ENCODE peak calls at places on chromosomes 12 and 14, in six cellular contexts. S is PC-9, V is PC-3, R is cardiac muscle cell, C is HL-60, B is GM12878. O is an unnamed sample.

GRCh38 chr14:59507063-59507751 is 22.9 kb downstream of the JKAMP start:
- DNase-seq in C (peak; percentile 17), R (peak; percentile 66), B (no peak), S (peak; percentile 35), V (peak; percentile 95), O (peak; percentile 87)

GRCh38 chr14:49203676-49204075 is 382.5 kb downstream of the RPS29 start:
- DNase-seq in V (no peak), C (no peak), B (no peak), S (no peak), R (no peak), O (no peak)

GRCh38 chr12:71431991-71432390 is 7.6 kb upstream of the LGR5 start:
- DNase-seq in C (no peak), B (no peak), R (no peak), V (peak; percentile 54), S (no peak), O (no peak)

GRCh38 chr12:10018390-10018789 is 8.0 kb downstream of the CLEC12B start:
- DNase-seq in B (no peak), V (peak; percentile 42), C (no peak), S (no peak), R (no peak), O (no peak)

GRCh38 chr12:94173660-94174265 is 25.4 kb downstream of the PLXNC1 start:
- DNase-seq in V (no peak), R (no peak), C (no peak), S (no peak), B (no peak), O (no peak)

GRCh38 chr12:25725874-25726273 is 172.8 kb upstream of the LMNTD1 start:
- DNase-seq in B (no peak), C (no peak), S (no peak), V (no peak), R (peak; percentile 86), O (no peak)

GRCh38 chr12:23049180-23049579 is 424.2 kb downstream of the ETNK1 start:
- DNase-seq in V (no peak), C (no peak), B (no peak), R (peak; percentile 0), S (no peak), O (no peak)

GRCh38 chr14:61537567-61538463 is 157.5 kb upstream of the HIF1A start:
- DNase-seq in V (peak; percentile 100), S (peak; percentile 100), C (no peak), B (no peak), R (peak; percentile 90), O (peak; percentile 35)

GRCh38 chr12:13472690-13473089 is 276.2 kb downstream of the EMP1 start:
- DNase-seq in S (no peak), V (peak; percentile 41), B (peak; percentile 65), C (no peak), R (no peak), O (no peak)

GRCh38 chr14:65330416-65330815 is 82.1 kb upstream of the FUT8 start:
- DNase-seq in C (no peak), B (no peak), S (no peak), V (no peak), R (no peak), O (no peak)

GRCh38 chr12:101855364-101855884 is 22.0 kb upstream of the DRAM1 start:
- DNase-seq in C (no peak), S (no peak), B (no peak), V (no peak), R (no peak), O (no peak)

GRCh38 chr14:23399136-23399535 is 8.9 kb downstream of the MYH6 start:
- DNase-seq in C (no peak), V (no peak), R (no peak), B (no peak), S (no peak), O (no peak)

DNA sequence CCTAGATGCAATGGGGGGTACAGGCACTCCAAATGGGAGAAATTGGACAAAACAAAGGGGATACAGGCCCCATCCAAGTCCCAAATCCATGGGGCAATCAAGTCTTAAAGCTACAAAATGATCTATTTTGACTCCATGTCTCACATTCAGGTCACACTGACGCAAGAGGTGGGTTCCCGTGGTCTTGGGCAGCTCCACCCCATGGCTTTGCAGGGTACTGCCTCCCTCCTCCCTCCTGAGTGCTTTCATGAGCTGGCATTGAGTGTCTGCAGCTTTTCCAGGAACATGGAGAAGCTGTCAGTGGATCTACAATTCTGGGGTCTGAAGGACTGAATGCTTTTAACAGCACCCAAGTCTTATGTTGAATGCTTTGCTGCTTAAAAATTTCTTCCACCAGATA is 274.5 kb upstream of the LRIG3 start:
- DNase-seq in S (no peak), B (no peak), C (no peak), R (no peak), V (no peak), O (peak; percentile 29)
- TF ChIP-seq CTCF in S (no peak), B (no peak), C (no peak), R (no peak), V (no peak), O (peak; percentile 58)

DNA sequence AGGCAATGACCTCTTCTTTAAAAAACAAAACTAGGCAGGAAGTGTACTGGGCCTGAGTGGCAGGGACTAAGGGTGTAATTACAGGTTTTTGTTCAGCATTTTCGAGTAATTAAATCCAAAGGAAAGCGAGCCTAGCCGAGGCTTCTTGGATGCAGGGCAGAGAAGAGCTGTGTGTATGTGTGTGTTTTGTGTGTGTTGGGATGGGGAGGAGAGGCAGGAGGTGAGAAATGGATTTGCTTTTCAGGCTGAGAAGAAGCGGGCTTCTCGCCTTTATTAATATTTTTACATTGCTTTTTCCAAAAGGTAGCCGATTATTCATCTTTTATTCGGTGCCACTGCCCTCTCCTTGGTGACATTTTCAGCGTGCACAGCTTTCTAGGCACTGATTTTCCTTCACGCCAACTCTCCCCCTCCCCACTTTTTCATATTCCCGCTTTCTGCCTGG is 8.9 kb upstream of the IRF2BPL start:
- DNase-seq in S (no peak), V (no peak), R (no peak), B (no peak), C (no peak), O (no peak)
- H3K4me3 ChIP-seq in S (no peak overlapping the region), V (peak overlapping the region; percentile 59), R (no peak overlapping the region), B (no peak overlapping the region), C (no peak overlapping the region), O (no peak overlapping the region)

GRCh38 chr14:42277840-42278239 is 671.2 kb downstream of the LRFN5 start:
- DNase-seq in C (no peak), S (no peak), B (no peak), R (no peak), V (no peak), O (no peak)
- TF ChIP-seq CTCF in C (no peak), S (no peak), B (no peak), R (no peak), V (no peak), O (no peak)

GRCh38 chr12:47376937-47377336 is 297.2 kb upstream of the AMIGO2 start:
- DNase-seq in B (no peak), C (no peak), V (peak; percentile 27), R (peak; percentile 64), S (no peak), O (no peak)

GRCh38 chr12:47378907-47379306 is 299.1 kb upstream of the AMIGO2 start:
- DNase-seq in B (no peak), R (peak; percentile 17), V (peak; percentile 32), S (no peak), C (no peak), O (no peak)

GRCh38 chr12:47373554-47374150 is 293.9 kb upstream of the AMIGO2 start:
- DNase-seq in V (no peak), S (no peak), B (no peak), R (no peak), C (no peak), O (no peak)

GRCh38 chr12:47378222-47378582 is 298.4 kb upstream of the AMIGO2 start:
- DNase-seq in V (no peak), B (no peak), R (peak; percentile 58), C (no peak), S (no peak), O (no peak)

GRCh38 chr12:47377414-47378221 is 297.9 kb upstream of the AMIGO2 start:
- DNase-seq in C (no peak), S (no peak), R (peak; percentile 100), B (no peak), V (peak; percentile 78), O (no peak)
- H3K4me3 ChIP-seq in C (no peak overlapping the region), S (no peak overlapping the region), R (no peak overlapping the region), B (no peak overlapping the region), V (no peak overlapping the region), O (no peak overlapping the region)

DNA sequence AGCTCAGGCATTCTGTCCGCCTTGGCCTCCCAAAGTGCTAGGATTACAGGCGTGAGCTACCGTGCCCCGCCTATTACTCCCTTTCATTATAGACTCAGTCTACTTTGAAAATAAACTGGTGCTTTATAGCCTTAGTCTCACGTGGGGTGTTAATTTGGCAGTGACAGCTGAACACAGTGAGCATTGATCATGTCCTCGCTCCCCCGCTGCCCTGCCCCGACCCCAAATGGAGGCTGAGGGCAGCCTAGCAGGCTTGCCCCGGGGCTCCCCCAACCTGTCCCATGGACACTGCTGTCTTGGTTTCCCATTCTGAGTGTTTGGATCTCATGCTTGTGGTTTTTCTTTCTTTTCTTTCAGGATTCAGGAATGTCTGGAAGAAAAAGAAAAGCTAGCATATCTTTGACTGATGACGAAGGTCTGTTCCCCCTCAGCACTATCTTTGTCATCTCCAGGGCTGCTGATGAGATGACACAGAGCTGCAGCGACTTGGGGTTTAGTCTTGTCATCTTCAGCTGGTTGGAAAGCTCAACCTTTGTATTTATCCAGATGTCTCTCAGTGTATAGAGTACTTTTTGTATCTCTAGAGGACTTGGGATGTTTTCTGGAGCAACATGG is 42.2 kb downstream of the EP400 start:
- DNase-seq in V (no peak), S (no peak), C (no peak), B (no peak), R (no peak), O (no peak)
- TF ChIP-seq CTCF in V (no peak), S (no peak), C (no peak), B (no peak), R (no peak), O (no peak)

GRCh38 chr14:88229428-88229827 is 93.6 kb downstream of the KCNK10 start:
- DNase-seq in R (no peak), B (no peak), C (no peak), S (no peak), V (peak; percentile 20), O (no peak)

GRCh38 chr14:88234442-88234841 is 88.6 kb downstream of the KCNK10 start:
- DNase-seq in S (no peak), V (no peak), C (no peak), B (no peak), R (no peak), O (no peak)

GRCh38 chr14:88231626-88232025 is 91.4 kb downstream of the KCNK10 start:
- DNase-seq in C (no peak), R (no peak), S (no peak), B (no peak), V (no peak), O (no peak)

GRCh38 chr14:88233915-88234314 is 89.2 kb downstream of the KCNK10 start:
- DNase-seq in C (no peak), R (peak; percentile 28), S (no peak), V (no peak), B (no peak), O (peak; percentile 59)

GRCh38 chr14:88232783-88233182 is 90.3 kb downstream of the KCNK10 start:
- DNase-seq in C (no peak), R (no peak), V (no peak), S (no peak), B (no peak), O (peak; percentile 68)
- H3K4me3 ChIP-seq in C (no peak overlapping the region), R (no peak overlapping the region), V (no peak overlapping the region), S (no peak overlapping the region), B (no peak overlapping the region), O (no peak overlapping the region)